ENCODE peak calls at places on chromosomes 11 and 22, in eight cellular contexts. H is hepatic stellate cell; Q is HCEC 1CT; E is H4; J is stimulated activated naive CD8-positive, alpha-beta T cell treated with anti-CD3 and anti-CD28 coated beads, Interleukin-15, amount 100 ng/mL, for 72 hours; K is activated T-cell treated with anti-CD3 and anti-CD28 coated beads, Interleukin-2, amount 50 U/mL, for 24 hours; D is Ammon's horn; G is T-cell. N is an unnamed sample.

GRCh38 chr11:8638300-8638699 is 44.2 kb downstream of the TRIM66 start:
- DNase-seq in K (no peak), Q (peak; percentile 53), D (no peak), J (no peak), H (peak; percentile 43), E (no peak), G (no peak), N (no peak)

GRCh38 chr22:22710719-22711531 is 66.5 kb downstream of the GGTLC2 start:
- DNase-seq in D (peak; percentile 41), J (peak; percentile 71), G (peak; percentile 72), E (no peak), Q (peak; percentile 31), H (peak; percentile 41), K (peak; percentile 85), N (no peak)

GRCh38 chr11:124844664-124845079 is 20.6 kb upstream of the ROBO3 start:
- DNase-seq in Q (no peak), J (no peak), E (no peak), G (no peak), H (no peak), K (no peak), D (no peak), N (no peak)

GRCh38 chr11:11311169-11311568 is 41.9 kb downstream of the CSNK2A3 start:
- DNase-seq in E (no peak), G (peak; percentile 6), K (no peak), J (no peak), Q (no peak), D (no peak), H (no peak), N (no peak)

GRCh38 chr11:27381238-27381666 is 18.2 kb upstream of the CCDC34 start:
- DNase-seq in H (no peak), K (no peak), J (no peak), Q (no peak), E (no peak), D (no peak), G (no peak), N (no peak)

GRCh38 chr11:15101072-15101701 is 13.5 kb upstream of the INSC start:
- DNase-seq in D (peak; percentile 81), G (peak; percentile 33), E (peak; percentile 68), K (peak; percentile 61), H (peak; percentile 60), Q (peak; percentile 78), J (peak; percentile 43), N (peak; percentile 37)

GRCh38 chr11:17413414-17414316 is 25.2 kb upstream of the KCNJ11 start:
- DNase-seq in K (no peak), H (no peak), G (no peak), E (no peak), D (no peak), Q (no peak), J (no peak), N (no peak)

GRCh38 chr11:1928891-1929541 is 9.5 kb downstream of the TNNT3 start:
- DNase-seq in H (no peak), J (no peak), Q (no peak), E (no peak), G (no peak), K (no peak), D (no peak), N (no peak)

GRCh38 chr11:106468091-106468490 is 390.6 kb downstream of the AASDHPPT start:
- DNase-seq in K (no peak), G (no peak), D (no peak), H (no peak), E (peak; percentile 16), J (no peak), Q (peak; percentile 64), N (no peak)

GRCh38 chr11:95545116-95545875 is 244.3 kb downstream of the FAM76B start:
- DNase-seq in J (no peak), Q (peak; percentile 2), H (no peak), E (no peak), K (no peak), G (no peak), D (no peak), N (no peak)

GRCh38 chr11:82631722-82632630 is 101.7 kb downstream of the FAM181B start:
- DNase-seq in G (no peak), E (peak; percentile 95), H (no peak), J (no peak), D (no peak), K (no peak), Q (no peak), N (no peak)

GRCh38 chr11:33291004-33291777 is 34.0 kb downstream of the HIPK3 start:
- DNase-seq in H (peak; percentile 21), E (no peak), J (no peak), G (no peak), Q (no peak), K (no peak), D (no peak), N (no peak)

GRCh38 chr11:3808846-3809623 is 675 bp downstream of the PGAP2 start:
- DNase-seq in K (no peak), Q (peak; percentile 59), E (peak; percentile 61), J (no peak), D (no peak), H (peak; percentile 50), G (peak; percentile 59), N (no peak)

GRCh38 chr11:23991140-23991539 is 505.7 kb upstream of the LUZP2 start:
- DNase-seq in E (no peak), D (no peak), K (no peak), J (no peak), G (no peak), H (peak; percentile 6), Q (peak; percentile 56), N (no peak)

GRCh38 chr11:11025087-11025486 is 167.2 kb upstream of the ZBED5 start:
- DNase-seq in H (no peak), G (no peak), J (no peak), K (no peak), D (no peak), Q (peak; percentile 54), E (no peak), N (no peak)

GRCh38 chr11:43138621-43139140 is 173.1 kb upstream of the API5 start:
- DNase-seq in K (no peak), H (no peak), D (no peak), E (no peak), J (no peak), Q (no peak), G (no peak), N (no peak)

GRCh38 chr11:1890856-1891830 is 552 bp downstream of the PRR33 start:
- DNase-seq in D (no peak), J (no peak), E (no peak), H (no peak), K (peak; percentile 64), G (no peak), Q (no peak), N (no peak)

GRCh38 chr11:69277074-69277809 is 16.7 kb upstream of the MYEOV start:
- DNase-seq in G (no peak), J (no peak), E (no peak), H (no peak), D (no peak), K (no peak), Q (no peak), N (no peak)

GRCh38 chr11:128929991-128930390 is 12.7 kb downstream of the TP53AIP1 start:
- DNase-seq in J (no peak), G (no peak), K (no peak), E (no peak), Q (no peak), H (no peak), D (no peak), N (no peak)

GRCh38 chr11:8810331-8811301 is 100.4 kb upstream of the AKIP1 start:
- DNase-seq in H (peak; percentile 74), G (no peak), K (no peak), J (no peak), D (peak; percentile 89), Q (peak; percentile 88), E (no peak), N (no peak)

GRCh38 chr11:78298216-78298860 is 109.6 kb downstream of the USP35 start:
- DNase-seq in D (no peak), H (no peak), Q (no peak), J (no peak), E (no peak), G (no peak), K (no peak), N (no peak)

GRCh38 chr11:32615422-32615821 is 31.8 kb downstream of the EIF3M start:
- DNase-seq in E (no peak), K (no peak), D (no peak), J (no peak), Q (peak; percentile 5), G (no peak), H (no peak), N (no peak)

N was measured in glomerular endothelial cell.